ENCODE peak calls at places on chromosomes 5 and 9, in five cellular contexts. G, P, S, U and N are unnamed samples.

GRCh38 chr9:5493597-5494511 is 16.5 kb upstream of the PDCD1LG2 start:
- DNase-seq in G (no peak), P (peak; percentile 54), S (peak; percentile 14), U (no peak), N (peak; percentile 70)

GRCh38 chr5:18686253-18686652 is 1052.0 kb downstream of the TAF11L14 start:
- DNase-seq in G (no peak), P (no peak), S (no peak), U (no peak), N (no peak)

GRCh38 chr5:149837680-149838269 is 106.8 kb downstream of the PDE6A start:
- DNase-seq in G (peak; percentile 73), P (peak; percentile 26), S (peak; percentile 9), U (peak; percentile 42), N (no peak)

GRCh38 chr5:42929871-42930270 is 110.2 kb downstream of the ANXA2R start:
- DNase-seq in G (no peak), P (no peak), S (no peak), U (no peak), N (no peak)

GRCh38 chr5:112467467-112467866 is 48.4 kb upstream of the EPB41L4A start:
- DNase-seq in G (no peak), P (no peak), S (no peak), U (no peak), N (no peak)

GRCh38 chr9:82588801-82589200 is 474.1 kb downstream of the RASEF start:
- DNase-seq in G (no peak), P (no peak), S (no peak), U (no peak), N (no peak)

GRCh38 chr9:75087279-75087823 is 604 bp downstream of the NMRK1 start:
- DNase-seq in G (peak; percentile 10), P (no peak), S (no peak), U (no peak), N (no peak)

GRCh38 chr9:131609116-131609830 is 64.0 kb downstream of the PRRT1B start:
- DNase-seq in G (no peak), P (peak; percentile 61), S (no peak), U (peak; percentile 46), N (no peak)

GRCh38 chr9:129330711-129331279 is 152.7 kb upstream of the IER5L start:
- DNase-seq in G (no peak), P (no peak), S (no peak), U (no peak), N (no peak)

GRCh38 chr5:93208156-93208895 is 372.7 kb downstream of the NR2F1-AS1 start:
- DNase-seq in G (no peak), P (no peak), S (no peak), U (no peak), N (no peak)

GRCh38 chr9:129481824-129482511 is 138.9 kb downstream of the C9orf50 start:
- DNase-seq in G (no peak), P (no peak), S (no peak), U (no peak), N (no peak)

GRCh38 chr5:67816456-67816855 is 399.1 kb upstream of the PIK3R1 start:
- DNase-seq in G (no peak), P (no peak), S (no peak), U (no peak), N (no peak)

GRCh38 chr9:36268007-36268427 is 9.8 kb upstream of the GNE start:
- DNase-seq in G (no peak), P (no peak), S (no peak), U (no peak), N (no peak)

GRCh38 chr5:162657076-162657475 is 589.5 kb downstream of the GABRG2 start:
- DNase-seq in G (no peak), P (no peak), S (no peak), U (no peak), N (no peak)

GRCh38 chr5:647311-647710 is 35.2 kb downstream of the CEP72 start:
- DNase-seq in G (no peak), P (no peak), S (no peak), U (no peak), N (no peak)

GRCh38 chr9:95726756-95727155 is 148.7 kb upstream of the ERCC6L2 start:
- DNase-seq in G (no peak), P (no peak), S (no peak), U (no peak), N (no peak)

GRCh38 chr5:94422819-94423218 is 195.6 kb downstream of the KIAA0825 start:
- DNase-seq in G (no peak), P (no peak), S (no peak), U (no peak), N (no peak)

GRCh38 chr9:81116340-81117207 is 572.8 kb downstream of the TLE1 start:
- DNase-seq in G (peak; percentile 68), P (no peak), S (no peak), U (no peak), N (no peak)

GRCh38 chr9:128470560-128470959 is 14.8 kb downstream of the ODF2 start:
- DNase-seq in G (no peak), P (peak; percentile 43), S (no peak), U (no peak), N (no peak)

GRCh38 chr5:107772418-107773310 is 101.9 kb upstream of the EFNA5 start:
- DNase-seq in G (no peak), P (no peak), S (no peak), U (no peak), N (no peak)

GRCh38 chr5:93990504-93991085 is 249.2 kb upstream of the POU5F2 start:
- DNase-seq in G (no peak), P (no peak), S (no peak), U (no peak), N (no peak)

GRCh38 chr9:80012557-80013330 is 441.0 kb downstream of the TLE4 start:
- DNase-seq in G (no peak), P (no peak), S (no peak), U (no peak), N (no peak)

GRCh38 chr9:127838375-127839078 is 15.9 kb downstream of the ENG start:
- DNase-seq in G (peak; percentile 41), P (peak; percentile 61), S (no peak), U (peak; percentile 67), N (peak; percentile 88)

GRCh38 chr5:76867827-76868693 is 18.2 kb downstream of the S100Z start:
- DNase-seq in G (peak; percentile 73), P (peak; percentile 67), S (peak; percentile 34), U (peak; percentile 37), N (no peak)

GRCh38 chr5:142561029-142561428 is 124.9 kb downstream of the FGF1 start:
- DNase-seq in G (no peak), P (no peak), S (no peak), U (no peak), N (no peak)

GRCh38 chr9:130680836-130681768 is 12.5 kb upstream of the EXOSC2 start:
- DNase-seq in G (peak; percentile 81), P (no peak), S (no peak), U (peak; percentile 74), N (peak; percentile 88)

GRCh38 chr5:94830520-94830919 is 212.1 kb downstream of the SLF1 start:
- DNase-seq in G (no peak), P (no peak), S (no peak), U (no peak), N (no peak)

GRCh38 chr5:84381501-84382362 is 2.9 kb downstream of the EDIL3 start:
- DNase-seq in G (no peak), P (no peak), S (no peak), U (no peak), N (no peak)

GRCh38 chr5:140344683-140345423 is 1.6 kb downstream of the HBEGF start:
- DNase-seq in G (no peak), P (no peak), S (no peak), U (peak; percentile 8), N (no peak)

GRCh38 chr5:156678484-156678883 is 171.6 kb upstream of the PPP1R2B start:
- DNase-seq in G (no peak), P (no peak), S (no peak), U (no peak), N (no peak)

GRCh38 chr5:74082504-74082903 is 456.5 kb downstream of the ARHGEF28 start:
- DNase-seq in G (no peak), P (no peak), S (no peak), U (no peak), N (no peak)

GRCh38 chr5:66860199-66860975 is 264.2 kb downstream of the MAST4 start:
- DNase-seq in G (peak; percentile 9), P (no peak), S (no peak), U (no peak), N (no peak)

GRCh38 chr9:96219615-96220257 is 82.2 kb downstream of the HSD17B3 start:
- DNase-seq in G (peak; percentile 18), P (no peak), S (no peak), U (no peak), N (peak; percentile 79)

GRCh38 chr9:134419684-134420076 is 93.4 kb downstream of the RXRA start:
- DNase-seq in G (no peak), P (no peak), S (no peak), U (no peak), N (no peak)

GRCh38 chr5:127042593-127042992 is 12.2 kb upstream of the MARCHF3 start:
- DNase-seq in G (no peak), P (no peak), S (no peak), U (no peak), N (no peak)

GRCh38 chr9:133788819-133789733 is 50.9 kb upstream of the SARDH start:
- DNase-seq in G (no peak), P (no peak), S (peak; percentile 87), U (no peak), N (peak; percentile 72)